ENCODE peak calls at places on chromosomes 12 and 14, in four cellular contexts. O is A549, L is SK-N-SH, E is GM12878. A is an unnamed sample.

GRCh38 chr12:32891956-32892355 is 4.6 kb downstream of the PKP2 start:
- DNase-seq in L (no peak), O (peak), E (no peak), A (no peak)

GRCh38 chr12:15088115-15088514 is 115.3 kb downstream of the PDE6H start:
- DNase-seq in E (no peak), O (no peak), L (no peak), A (no peak)

GRCh38 chr12:89225808-89226368 is 126.4 kb downstream of the DUSP6 start:
- DNase-seq in O (no peak), L (no peak), E (no peak), A (no peak)

GRCh38 chr12:129827985-129828384 is 75.8 kb downstream of the TMEM132D start:
- DNase-seq in O (no peak), L (no peak), E (no peak), A (no peak)

GRCh38 chr12:2251485-2252179 is 198.8 kb downstream of the CACNA1C start:
- DNase-seq in E (no peak), O (no peak), L (no peak), A (no peak)

GRCh38 chr14:78170203-78170602 is at the start of gene NRXN3:
- DNase-seq in L (peak), O (no peak), E (no peak), A (no peak)

GRCh38 chr12:68364893-68365725 is 32.9 kb upstream of the MDM1 start:
- DNase-seq in O (peak), L (no peak), E (peak), A (peak)

GRCh38 chr12:64797156-64797555 is 27.3 kb upstream of the TBC1D30 start:
- DNase-seq in E (no peak), L (no peak), O (no peak), A (no peak)

GRCh38 chr14:91415794-91416743 is 1.6 kb downstream of the CCDC88C start:
- DNase-seq in L (no peak), O (no peak), E (peak), A (no peak)

GRCh38 chr12:88578274-88578673 is 2.0 kb downstream of the KITLG start:
- DNase-seq in O (no peak), L (no peak), E (no peak), A (no peak)

GRCh38 chr14:52268191-52269061 is 928 bp downstream of the PTGDR start:
- DNase-seq in E (no peak), O (no peak), L (peak), A (no peak)

GRCh38 chr12:12319501-12320322 is 30.3 kb downstream of the MANSC1 start:
- DNase-seq in O (no peak), E (no peak), L (no peak), A (no peak)

GRCh38 chr12:66775941-66776340 is 97.1 kb upstream of the GRIP1 start:
- DNase-seq in E (no peak), L (no peak), O (no peak), A (no peak)

GRCh38 chr12:6532927-6533652 is 1.2 kb upstream of the GAPDH start:
- DNase-seq in O (peak), L (peak), E (no peak), A (peak)

GRCh38 chr14:89248430-89249295 is 168.4 kb downstream of the FOXN3 start:
- DNase-seq in E (no peak), O (no peak), L (peak), A (no peak)

GRCh38 chr14:76760331-76761197 is 704 bp upstream of the VASH1 start:
- DNase-seq in L (peak), O (no peak), E (no peak), A (no peak)

GRCh38 chr14:76762617-76763361 is 1.5 kb downstream of the VASH1 start:
- DNase-seq in O (no peak), L (no peak), E (no peak), A (no peak)

GRCh38 chr14:76761198-76761848 is at the start of gene VASH1:
- DNase-seq in O (peak), L (peak), E (no peak), A (peak)

GRCh38 chr14:76763362-76764041 is 2.2 kb downstream of the VASH1 start:
- DNase-seq in O (no peak), L (no peak), E (no peak), A (no peak)

DNA sequence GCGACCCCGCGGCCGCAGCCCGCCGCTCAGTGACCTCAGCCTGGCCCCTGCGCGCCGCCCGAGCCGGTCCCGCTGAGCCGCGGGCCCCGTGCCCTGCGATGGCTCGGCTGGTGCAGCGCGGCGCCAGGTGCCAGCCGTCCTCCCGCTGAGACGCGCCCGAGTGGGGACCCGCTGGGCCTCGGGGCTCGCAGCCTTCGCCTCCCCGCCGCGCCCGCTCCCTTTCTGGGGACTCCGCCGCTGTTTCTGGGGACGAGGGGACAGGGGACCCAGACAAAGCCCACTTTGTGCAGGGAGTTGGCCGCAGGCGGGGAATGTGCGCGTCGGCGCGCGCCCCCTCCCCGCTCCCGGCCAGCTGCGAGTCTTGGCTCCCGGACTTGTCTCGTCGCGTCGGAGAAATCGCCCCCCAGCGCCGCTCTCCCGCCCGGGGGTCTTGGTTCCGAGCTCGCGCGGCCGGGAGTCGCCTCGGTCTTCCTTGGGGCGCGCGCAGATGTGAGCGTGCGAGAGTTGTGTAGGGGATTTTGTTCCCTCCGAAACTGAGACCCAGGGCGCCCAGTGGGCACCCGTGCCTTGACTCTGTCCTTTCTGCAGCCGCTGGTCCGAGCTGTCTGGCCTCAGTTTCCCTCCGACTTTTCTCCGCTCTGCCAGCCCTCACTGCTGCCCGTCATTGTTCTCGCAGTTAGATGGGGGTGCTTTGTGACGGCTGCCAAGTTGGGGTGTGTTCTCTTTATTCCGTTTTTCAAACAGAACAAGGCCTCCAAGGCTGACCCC is 765 bp downstream of the VASH1 start:
- DNase-seq in L (no peak), E (no peak), O (no peak), A (no peak)
- TF ChIP-seq RAD21 in L (no peak), E (no peak), O (no peak), A (no peak)

GRCh38 chr14:100686858-100687257 is 39.8 kb upstream of the DLK1 start:
- DNase-seq in L (no peak), O (no peak), E (no peak), A (no peak)
- TF ChIP-seq EP300 in L (no peak), O (no peak), E (no peak), A (no peak)

GRCh38 chr14:21534576-21534975 is 8.4 kb upstream of the SALL2 start:
- DNase-seq in L (no peak), O (no peak), E (no peak), A (no peak)

GRCh38 chr14:21535545-21536394 is 9.6 kb upstream of the SALL2 start:
- DNase-seq in O (no peak), E (no peak), L (no peak), A (no peak)

GRCh38 chr14:21537088-21537424 is 10.9 kb upstream of the SALL2 start:
- DNase-seq in O (no peak), E (no peak), L (no peak), A (no peak)

GRCh38 chr14:21539154-21539940 is 13.2 kb upstream of the SALL2 start:
- DNase-seq in O (no peak), L (no peak), E (no peak), A (peak)

GRCh38 chr14:21536395-21537087 is 10.4 kb upstream of the SALL2 start:
- DNase-seq in E (no peak), L (no peak), O (no peak), A (no peak)
- TF ChIP-seq RCOR1 in E (no peak), L (no peak), O (no peak), A (no peak)

GRCh38 chr12:59646636-59647035 is 50.8 kb downstream of the SLC16A7 start:
- DNase-seq in E (no peak), L (no peak), O (no peak), A (no peak)
- TF ChIP-seq RAD21 in E (no peak), L (no peak), O (no peak), A (no peak)

GRCh38 chr14:46074061-46074460 is 577.5 kb downstream of the RPL10L start:
- DNase-seq in E (no peak), O (no peak), L (no peak), A (no peak)
- TF ChIP-seq EP300 in E (no peak), O (no peak), L (no peak), A (no peak)

GRCh38 chr12:49190317-49190716 is 1.4 kb upstream of the TUBA1A start:
- DNase-seq in O (no peak), E (no peak), L (peak), A (no peak)
- TF ChIP-seq RCOR1 in O (no peak), E (no peak), L (no peak), A (no peak)

DNA sequence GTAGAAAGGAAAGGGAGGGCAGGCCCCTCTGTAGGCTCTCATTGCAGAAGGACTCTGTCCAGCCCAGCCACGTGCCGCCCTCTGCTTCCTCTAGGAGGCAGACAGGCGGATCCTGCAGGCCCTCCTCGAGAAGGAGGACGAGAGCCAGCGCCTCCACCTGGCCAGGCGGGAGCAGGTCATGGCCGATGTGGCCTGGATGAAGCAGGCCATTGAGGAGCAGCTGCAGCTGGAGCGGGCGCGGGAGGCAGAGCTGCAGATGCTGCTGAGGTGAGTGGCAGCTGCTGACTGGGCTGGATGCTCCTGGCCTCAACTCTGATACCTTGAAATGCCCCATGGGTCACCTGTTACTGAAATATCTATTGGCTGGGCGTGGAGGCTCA is 10.9 kb downstream of the TCHP start:
- DNase-seq in E (no peak), L (peak), O (peak), A (peak)
- TF ChIP-seq RAD21 in E (no peak), L (no peak), O (peak), A (peak)

GRCh38 chr14:92724516-92725340 is 23.7 kb downstream of the LGMN start:
- DNase-seq in E (no peak), L (no peak), O (no peak), A (peak)
- TF ChIP-seq EP300 in E (no peak), L (no peak), O (no peak), A (no peak)

GRCh38 chr14:75307700-75308379 is 29.2 kb downstream of the FOS start:
- DNase-seq in O (peak), L (peak), E (no peak), A (peak)
- TF ChIP-seq RCOR1 in O (no peak), L (peak), E (no peak), A (peak)

GRCh38 chr14:61342486-61342885 is 21.1 kb downstream of the PRKCH start:
- DNase-seq in O (no peak), E (peak), L (no peak), A (no peak)
- TF ChIP-seq RAD21 in O (no peak), E (no peak), L (no peak), A (no peak)

A was measured in K562.